ENCODE peak calls at places on chromosomes 11 and 22, in five cellular contexts. One of them, this sample, is unnamed.

GRCh38 chr11:60912223-60912850 is 1.6 kb upstream of the TMEM109 start:
- DNase-seq in stomach: no peak
- DNase-seq in GM12865: no peak
- DNase-seq in adrenal gland: no peak
- DNase-seq in mucosa of descending colon: no peak
- DNase-seq in this sample: no peak

GRCh38 chr11:125343732-125344131 is 152.3 kb downstream of the FEZ1 start:
- DNase-seq in stomach: no peak
- DNase-seq in GM12865: no peak
- DNase-seq in adrenal gland: no peak
- DNase-seq in mucosa of descending colon: no peak
- DNase-seq in this sample: no peak

GRCh38 chr11:12079726-12080556 is 30.4 kb upstream of the MICAL2 start:
- DNase-seq in stomach: peak
- DNase-seq in GM12865: no peak
- DNase-seq in adrenal gland: peak
- DNase-seq in mucosa of descending colon: no peak
- DNase-seq in this sample: no peak

GRCh38 chr11:31636983-31637382 is 127.4 kb downstream of the ELP4 start:
- DNase-seq in stomach: no peak
- DNase-seq in GM12865: no peak
- DNase-seq in adrenal gland: no peak
- DNase-seq in mucosa of descending colon: no peak
- DNase-seq in this sample: no peak

GRCh38 chr11:45949992-45950407 is 27.5 kb downstream of the LARGE2 start:
- DNase-seq in stomach: no peak
- DNase-seq in GM12865: no peak
- DNase-seq in adrenal gland: no peak
- DNase-seq in mucosa of descending colon: no peak
- DNase-seq in this sample: no peak

GRCh38 chr11:61080526-61080925 is 21.8 kb upstream of the CD5 start:
- DNase-seq in stomach: no peak
- DNase-seq in GM12865: no peak
- DNase-seq in adrenal gland: no peak
- DNase-seq in mucosa of descending colon: no peak
- DNase-seq in this sample: no peak

GRCh38 chr22:42425337-42425988 is 6.7 kb downstream of the NFAM1 start:
- DNase-seq in stomach: no peak
- DNase-seq in GM12865: no peak
- DNase-seq in adrenal gland: no peak
- DNase-seq in mucosa of descending colon: no peak
- DNase-seq in this sample: no peak

GRCh38 chr22:49788492-49788891 is 39.2 kb downstream of the BRD1 start:
- DNase-seq in stomach: peak
- DNase-seq in GM12865: no peak
- DNase-seq in adrenal gland: peak
- DNase-seq in mucosa of descending colon: peak
- DNase-seq in this sample: no peak

GRCh38 chr11:108221401-108221800 is 1.0 kb downstream of the NPAT start:
- DNase-seq in stomach: no peak
- DNase-seq in GM12865: no peak
- DNase-seq in adrenal gland: no peak
- DNase-seq in mucosa of descending colon: no peak
- DNase-seq in this sample: no peak

GRCh38 chr22:50302041-50302541 is 5.4 kb downstream of the PLXNB2 start:
- DNase-seq in stomach: peak
- DNase-seq in GM12865: no peak
- DNase-seq in adrenal gland: no peak
- DNase-seq in mucosa of descending colon: peak
- DNase-seq in this sample: peak

GRCh38 chr22:25939384-25939783 is 197.4 kb downstream of the MYO18B start:
- DNase-seq in stomach: no peak
- DNase-seq in GM12865: no peak
- DNase-seq in adrenal gland: no peak
- DNase-seq in mucosa of descending colon: no peak
- DNase-seq in this sample: no peak

GRCh38 chr11:77471520-77472234 is 2.2 kb downstream of the PAK1 start:
- DNase-seq in stomach: peak
- DNase-seq in GM12865: peak
- DNase-seq in adrenal gland: peak
- DNase-seq in mucosa of descending colon: no peak
- DNase-seq in this sample: no peak

GRCh38 chr11:110219011-110219785 is 77.2 kb downstream of the RDX start:
- DNase-seq in stomach: no peak
- DNase-seq in GM12865: no peak
- DNase-seq in adrenal gland: no peak
- DNase-seq in mucosa of descending colon: no peak
- DNase-seq in this sample: no peak

GRCh38 chr11:13462928-13463778 is at the start of gene BTBD10:
- DNase-seq in stomach: peak
- DNase-seq in GM12865: peak
- DNase-seq in adrenal gland: peak
- DNase-seq in mucosa of descending colon: peak
- DNase-seq in this sample: peak
- TF ChIP-seq CTCF in stomach: no peak
- TF ChIP-seq CTCF in GM12865: no peak
- TF ChIP-seq CTCF in adrenal gland: no peak
- TF ChIP-seq CTCF in mucosa of descending colon: no peak
- TF ChIP-seq CTCF in this sample: no peak

GRCh38 chr11:65851811-65852507 is 6.0 kb downstream of the CFL1 start:
- DNase-seq in stomach: no peak
- DNase-seq in GM12865: peak
- DNase-seq in adrenal gland: no peak
- DNase-seq in mucosa of descending colon: no peak
- DNase-seq in this sample: no peak

GRCh38 chr11:65852508-65853248 is 5.3 kb downstream of the CFL1 start:
- DNase-seq in stomach: no peak
- DNase-seq in GM12865: peak
- DNase-seq in adrenal gland: peak
- DNase-seq in mucosa of descending colon: peak
- DNase-seq in this sample: no peak

GRCh38 chr11:65854871-65855837 is 2.8 kb downstream of the CFL1 start:
- DNase-seq in stomach: no peak
- DNase-seq in GM12865: peak
- DNase-seq in adrenal gland: peak
- DNase-seq in mucosa of descending colon: peak
- DNase-seq in this sample: no peak

GRCh38 chr11:65854161-65854592 is 3.8 kb downstream of the CFL1 start:
- DNase-seq in stomach: peak
- DNase-seq in GM12865: peak
- DNase-seq in adrenal gland: no peak
- DNase-seq in mucosa of descending colon: peak
- DNase-seq in this sample: no peak

GRCh38 chr11:65853249-65853979 is 4.6 kb downstream of the CFL1 start:
- DNase-seq in stomach: no peak
- DNase-seq in GM12865: peak
- DNase-seq in adrenal gland: no peak
- DNase-seq in mucosa of descending colon: no peak
- DNase-seq in this sample: no peak
- TF ChIP-seq CTCF in stomach: no peak
- TF ChIP-seq CTCF in GM12865: no peak
- TF ChIP-seq CTCF in adrenal gland: no peak
- TF ChIP-seq CTCF in mucosa of descending colon: no peak
- TF ChIP-seq CTCF in this sample: no peak

DNA sequence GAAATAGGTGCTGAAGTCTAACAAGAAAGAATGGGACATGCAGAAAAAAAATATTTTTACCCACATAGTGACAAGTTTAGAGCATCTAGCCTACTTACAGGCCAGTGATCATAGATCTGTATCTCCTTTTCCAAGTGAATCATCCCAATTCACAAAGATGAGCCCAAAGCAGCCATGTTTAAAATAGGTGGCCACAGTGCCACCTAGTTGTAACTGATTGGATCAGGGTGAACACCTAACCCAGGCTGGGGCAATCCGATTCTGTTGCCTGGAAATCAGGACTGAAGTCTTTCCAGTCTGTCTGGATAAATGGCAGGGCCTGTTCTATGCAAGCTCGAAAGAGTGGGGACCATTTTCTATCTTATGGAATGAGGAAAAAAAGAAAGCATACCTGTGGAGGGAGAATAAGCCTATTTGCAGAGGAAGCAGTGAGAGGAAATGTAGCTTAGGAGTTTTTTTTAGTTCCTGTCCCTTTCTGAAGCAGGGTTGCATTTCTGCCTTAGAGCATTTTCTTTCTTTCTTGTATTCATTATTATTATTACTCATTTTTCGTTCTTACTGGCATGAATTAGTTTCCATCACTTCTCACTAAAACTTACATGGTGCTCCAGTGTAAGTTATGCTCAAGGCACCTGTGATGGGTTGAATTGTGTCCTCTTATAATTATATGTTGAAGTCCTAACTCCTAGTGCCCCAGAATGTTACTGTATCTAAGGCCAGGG is 113.2 kb upstream of the RAG2 start:
- DNase-seq in stomach: no peak
- DNase-seq in GM12865: no peak
- DNase-seq in adrenal gland: no peak
- DNase-seq in mucosa of descending colon: no peak
- DNase-seq in this sample: no peak
- TF ChIP-seq CTCF in stomach: no peak
- TF ChIP-seq CTCF in GM12865: no peak
- TF ChIP-seq CTCF in adrenal gland: no peak
- TF ChIP-seq CTCF in mucosa of descending colon: no peak
- TF ChIP-seq CTCF in this sample: no peak

GRCh38 chr11:62881579-62882427 is 1.1 kb downstream of the SLC3A2 start:
- DNase-seq in stomach: peak
- DNase-seq in GM12865: peak
- DNase-seq in adrenal gland: peak
- DNase-seq in mucosa of descending colon: peak
- DNase-seq in this sample: peak
- TF ChIP-seq CTCF in stomach: no peak
- TF ChIP-seq CTCF in GM12865: no peak
- TF ChIP-seq CTCF in adrenal gland: no peak
- TF ChIP-seq CTCF in mucosa of descending colon: no peak
- TF ChIP-seq CTCF in this sample: no peak

GRCh38 chr11:17473071-17473744 is 3.4 kb downstream of the ABCC8 start:
- DNase-seq in stomach: no peak
- DNase-seq in GM12865: no peak
- DNase-seq in adrenal gland: no peak
- DNase-seq in mucosa of descending colon: no peak
- DNase-seq in this sample: no peak
- TF ChIP-seq CTCF in stomach: no peak
- TF ChIP-seq CTCF in GM12865: no peak
- TF ChIP-seq CTCF in adrenal gland: no peak
- TF ChIP-seq CTCF in mucosa of descending colon: no peak
- TF ChIP-seq CTCF in this sample: peak

GRCh38 chr22:21623402-21623970 is 6.3 kb downstream of the YDJC start:
- DNase-seq in stomach: no peak
- DNase-seq in GM12865: no peak
- DNase-seq in adrenal gland: no peak
- DNase-seq in mucosa of descending colon: no peak
- DNase-seq in this sample: no peak

GRCh38 chr22:21624880-21625791 is 4.7 kb downstream of the YDJC start:
- DNase-seq in stomach: no peak
- DNase-seq in GM12865: no peak
- DNase-seq in adrenal gland: no peak
- DNase-seq in mucosa of descending colon: no peak
- DNase-seq in this sample: no peak

GRCh38 chr22:21622624-21623401 is 7.0 kb downstream of the YDJC start:
- DNase-seq in stomach: no peak
- DNase-seq in GM12865: no peak
- DNase-seq in adrenal gland: no peak
- DNase-seq in mucosa of descending colon: no peak
- DNase-seq in this sample: no peak

GRCh38 chr22:21626073-21626734 is 3.6 kb downstream of the YDJC start:
- DNase-seq in stomach: no peak
- DNase-seq in GM12865: no peak
- DNase-seq in adrenal gland: no peak
- DNase-seq in mucosa of descending colon: no peak
- DNase-seq in this sample: no peak

DNA sequence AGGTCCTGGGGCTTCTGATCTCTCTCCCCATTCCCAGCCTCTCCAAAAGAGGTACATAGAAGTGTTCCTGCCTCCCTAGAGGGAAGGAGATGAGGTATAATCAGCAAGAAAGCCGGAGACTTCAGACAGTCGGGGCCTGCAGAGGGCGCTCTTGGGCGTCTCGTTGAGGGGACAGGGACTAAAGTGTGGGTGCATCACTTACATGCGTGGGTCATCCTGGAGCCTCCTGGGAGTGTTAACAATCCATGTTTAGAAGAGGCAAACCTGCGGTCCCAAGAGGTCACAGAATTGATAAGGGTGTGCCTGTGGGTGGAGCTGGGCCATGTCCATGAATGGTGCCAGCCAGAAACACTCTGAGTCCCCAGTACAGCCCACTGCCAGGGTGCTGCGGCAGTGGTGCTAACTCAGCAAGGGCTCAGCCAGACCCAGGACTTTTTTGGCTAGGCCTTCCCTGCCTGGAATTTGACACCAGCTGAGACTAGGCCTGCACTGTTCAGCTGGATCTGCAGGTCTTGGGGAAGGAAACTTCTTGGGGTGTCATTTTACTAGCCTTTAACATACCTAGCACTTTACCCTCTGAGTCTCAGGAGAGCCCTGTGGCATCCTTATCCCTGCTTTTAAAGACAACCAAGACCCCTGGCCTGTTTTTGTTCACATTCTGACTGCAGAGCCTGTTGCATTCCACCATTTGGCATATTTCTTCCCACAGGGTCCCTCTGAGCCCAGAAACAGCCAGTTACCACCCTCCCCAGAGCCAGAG is 5.5 kb downstream of the YDJC start:
- DNase-seq in stomach: no peak
- DNase-seq in GM12865: no peak
- DNase-seq in adrenal gland: no peak
- DNase-seq in mucosa of descending colon: no peak
- DNase-seq in this sample: no peak
- TF ChIP-seq CTCF in stomach: peak
- TF ChIP-seq CTCF in GM12865: peak
- TF ChIP-seq CTCF in adrenal gland: peak
- TF ChIP-seq CTCF in mucosa of descending colon: peak
- TF ChIP-seq CTCF in this sample: no peak

GRCh38 chr11:14232652-14233051 is 126.3 kb downstream of the RRAS2 start:
- DNase-seq in stomach: no peak
- DNase-seq in GM12865: no peak
- DNase-seq in adrenal gland: no peak
- DNase-seq in mucosa of descending colon: no peak
- DNase-seq in this sample: no peak
- TF ChIP-seq CTCF in stomach: peak
- TF ChIP-seq CTCF in GM12865: no peak
- TF ChIP-seq CTCF in adrenal gland: no peak
- TF ChIP-seq CTCF in mucosa of descending colon: no peak
- TF ChIP-seq CTCF in this sample: no peak

DNA sequence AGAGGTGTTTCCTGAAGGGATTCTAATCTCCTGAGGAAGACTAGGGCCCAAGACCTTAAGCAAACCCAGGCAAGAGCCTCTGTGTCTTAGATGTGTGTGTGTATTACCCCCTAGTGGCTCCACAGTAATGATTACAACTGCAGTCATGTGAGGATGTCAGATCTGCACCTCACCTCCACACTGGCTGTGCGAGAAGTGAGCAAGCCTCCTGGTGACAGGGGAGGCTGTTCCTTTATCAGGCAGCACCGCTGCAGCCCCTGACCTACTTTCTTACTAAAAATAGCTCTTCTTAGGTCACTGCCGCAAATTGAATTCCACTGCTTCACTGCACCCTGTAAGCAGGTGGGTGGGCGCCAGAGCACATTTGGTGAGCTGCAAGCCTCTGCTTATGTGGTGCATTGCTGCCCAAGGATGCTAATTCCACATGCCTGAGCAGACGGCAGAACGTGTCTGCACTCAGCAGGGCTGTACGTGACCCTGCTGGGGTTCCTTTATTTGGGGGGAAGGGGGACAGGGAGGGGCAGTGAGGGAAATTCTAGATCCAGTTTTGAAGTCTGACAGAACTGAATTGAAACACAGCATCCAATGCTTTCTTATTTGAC is 112.4 kb downstream of the KCNC1 start:
- DNase-seq in stomach: no peak
- DNase-seq in GM12865: peak
- DNase-seq in adrenal gland: no peak
- DNase-seq in mucosa of descending colon: no peak
- DNase-seq in this sample: no peak
- TF ChIP-seq CTCF in stomach: no peak
- TF ChIP-seq CTCF in GM12865: no peak
- TF ChIP-seq CTCF in adrenal gland: no peak
- TF ChIP-seq CTCF in mucosa of descending colon: no peak
- TF ChIP-seq CTCF in this sample: no peak

This sample was measured in Peyer's patch.